ENCODE peak calls at places on chromosome 1, in eight cellular contexts. M, Y, D, L, H, C, P and O are unnamed samples.
A peak's percentile ranks its signal among the peaks of the same experiment; 100 is the strongest.

GRCh38 chr1:211677659-211678058 is 2.2 kb upstream of the NEK2 start:
- DNase-seq in H (no peak), M (no peak), P (no peak), Y (no peak), C (no peak), L (no peak), D (no peak), O (no peak)

GRCh38 chr1:67793562-67793961 is 39.7 kb downstream of the GNG12 start:
- DNase-seq in Y (no peak), M (no peak), L (no peak), P (no peak), D (no peak), H (no peak), C (no peak), O (no peak)

GRCh38 chr1:29393451-29393826 is 157.1 kb downstream of the PTPRU start:
- DNase-seq in L (no peak), H (no peak), C (no peak), D (no peak), P (no peak), Y (no peak), M (no peak), O (no peak)

GRCh38 chr1:212313616-212314015 is 28.4 kb downstream of the PPP2R5A start:
- DNase-seq in L (no peak), P (no peak), H (no peak), C (no peak), D (no peak), M (no peak), Y (no peak), O (no peak)

GRCh38 chr1:226643167-226643566 is 94.6 kb downstream of the STUM start:
- DNase-seq in P (peak; percentile 26), L (peak; percentile 52), M (peak; percentile 87), D (peak; percentile 39), C (no peak), H (no peak), Y (no peak), O (no peak)

GRCh38 chr1:17606826-17607440 is 67.4 kb downstream of the ARHGEF10L start:
- DNase-seq in D (peak; percentile 85), P (peak; percentile 68), H (no peak), C (peak; percentile 86), L (peak; percentile 19), Y (peak; percentile 74), M (no peak), O (no peak)

GRCh38 chr1:27301052-27301422 is 20.9 kb upstream of the TMEM222 start:
- DNase-seq in H (no peak), Y (no peak), M (no peak), C (no peak), P (no peak), D (no peak), L (no peak), O (no peak)

GRCh38 chr1:90434460-90434859 is 282.6 kb downstream of the BARHL2 start:
- DNase-seq in M (no peak), Y (peak; percentile 70), D (no peak), P (no peak), C (peak; percentile 51), H (no peak), L (no peak), O (no peak)

GRCh38 chr1:32334274-32334861 is 1.7 kb downstream of the MARCKSL1 start:
- DNase-seq in Y (peak; percentile 37), M (peak; percentile 80), P (no peak), D (no peak), C (no peak), H (no peak), L (no peak), O (no peak)

GRCh38 chr1:168365719-168366474 is 85.2 kb downstream of the TBX19 start:
- DNase-seq in L (no peak), M (no peak), P (no peak), D (no peak), C (peak; percentile 38), Y (no peak), H (no peak), O (no peak)

GRCh38 chr1:19454265-19455198 is 30.8 kb downstream of the CAPZB start:
- DNase-seq in Y (peak; percentile 25), P (no peak), H (no peak), M (no peak), D (peak; percentile 56), C (no peak), L (no peak), O (no peak)

GRCh38 chr1:24850353-24850905 is 79.6 kb downstream of the RUNX3 start:
- DNase-seq in M (no peak), Y (peak; percentile 44), L (no peak), D (no peak), H (no peak), C (no peak), P (no peak), O (no peak)

GRCh38 chr1:223833948-223834347 is 11.8 kb downstream of the TP53BP2 start:
- DNase-seq in M (no peak), C (no peak), P (no peak), D (no peak), H (no peak), Y (no peak), L (no peak), O (no peak)

GRCh38 chr1:229991104-229991513 is 75.9 kb upstream of the GALNT2 start:
- DNase-seq in H (no peak), Y (no peak), P (no peak), M (no peak), C (no peak), D (no peak), L (no peak), O (no peak)

DNA sequence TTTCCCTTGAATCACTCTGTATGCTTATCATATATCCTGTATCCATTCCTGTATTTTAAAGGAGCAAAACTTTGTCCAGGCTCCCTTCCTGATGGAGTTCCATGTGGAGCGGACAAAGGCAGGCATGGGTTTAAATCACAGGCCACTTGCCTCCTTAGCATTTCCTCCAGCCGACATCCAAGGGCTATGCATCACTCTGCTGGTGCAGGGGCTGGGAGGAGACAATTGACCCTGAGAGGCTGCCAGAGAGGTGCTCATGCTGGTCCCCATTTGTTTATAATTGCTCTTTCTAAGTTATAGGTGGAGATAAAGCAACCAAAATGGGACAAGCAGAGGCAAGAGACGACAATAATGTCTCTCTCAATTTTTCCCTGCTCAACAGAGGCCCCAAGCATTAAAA is 353.5 kb downstream of the ADGRL2 start:
- DNase-seq in D (no peak), Y (no peak), P (no peak), L (no peak), C (no peak), M (no peak), H (no peak), O (no peak)
- H3K9me3 ChIP-seq in D (no peaks in the 10 kb centered on the region), Y (no peaks in the 10 kb centered on the region), P (no peaks in the 10 kb centered on the region), L (no peaks in the 10 kb centered on the region), C (no peaks in the 10 kb centered on the region), M (no peaks in the 10 kb centered on the region), H (no peaks in the 10 kb centered on the region), O (no peaks in the 10 kb centered on the region)

GRCh38 chr1:4395676-4396075 is 258.7 kb upstream of the AJAP1 start:
- DNase-seq in D (no peak), P (no peak), C (no peak), L (no peak), H (no peak), Y (no peak), M (no peak), O (no peak)

GRCh38 chr1:4396571-4396970 is 257.8 kb upstream of the AJAP1 start:
- DNase-seq in C (peak; percentile 39), L (no peak), M (no peak), D (no peak), H (no peak), P (no peak), Y (no peak), O (no peak)

GRCh38 chr1:4394366-4394765 is 260.0 kb upstream of the AJAP1 start:
- DNase-seq in Y (no peak), H (no peak), L (no peak), P (no peak), C (no peak), D (no peak), M (no peak), O (no peak)

GRCh38 chr1:4397196-4397595 is 257.2 kb upstream of the AJAP1 start:
- DNase-seq in H (no peak), P (no peak), M (no peak), C (no peak), L (no peak), Y (peak; percentile 10), D (no peak), O (no peak)

DNA sequence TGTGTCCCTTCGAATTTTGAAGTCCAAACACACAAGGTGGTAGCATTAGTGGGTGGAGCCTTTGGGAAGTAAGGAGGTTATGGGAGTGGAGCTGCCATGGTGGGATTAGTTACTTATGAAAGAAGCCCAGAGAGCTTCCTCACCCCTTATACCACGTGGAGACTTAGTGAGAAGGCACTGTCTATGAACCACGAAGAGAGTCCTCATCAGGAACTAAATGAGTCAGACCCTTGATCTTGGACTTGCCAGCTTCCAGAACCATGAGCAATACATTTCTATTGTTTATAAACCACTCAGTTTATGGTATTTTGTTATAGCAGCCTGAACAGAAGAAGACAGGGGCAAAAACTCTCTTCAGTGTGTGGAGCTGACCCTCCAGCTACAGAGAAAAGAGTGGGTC is 259.3 kb upstream of the AJAP1 start:
- DNase-seq in H (no peak), M (no peak), L (no peak), C (no peak), D (no peak), Y (no peak), P (no peak), O (no peak)
- H3K9me3 ChIP-seq in H (no peaks in the 10 kb centered on the region), M (peaks cover 13% of the 10 kb centered on the region), L (peaks cover 5% of the 10 kb centered on the region), C (peaks cover 9% of the 10 kb centered on the region), D (no peaks in the 10 kb centered on the region), Y (peaks cover 17% of the 10 kb centered on the region), P (peaks cover 9% of the 10 kb centered on the region), O (no peaks in the 10 kb centered on the region)

GRCh38 chr1:2784854-2785630 is 16.5 kb downstream of the TTC34 start:
- DNase-seq in H (no peak), Y (no peak), L (peak; percentile 0), M (peak; percentile 47), P (no peak), C (no peak), D (no peak), O (no peak)
- H3K9me3 ChIP-seq in H (peaks cover 9% of the 10 kb centered on the region), Y (peaks cover 17% of the 10 kb centered on the region), L (peaks cover 23% of the 10 kb centered on the region), M (peaks cover 21% of the 10 kb centered on the region), P (peaks cover 19% of the 10 kb centered on the region), C (peaks cover 23% of the 10 kb centered on the region), D (no peaks in the 10 kb centered on the region), O (no peaks in the 10 kb centered on the region)

GRCh38 chr1:49102752-49103151 is 326.1 kb upstream of the BEND5 start:
- DNase-seq in P (no peak), D (no peak), C (no peak), L (no peak), Y (no peak), M (no peak), H (no peak), O (no peak)

GRCh38 chr1:49106438-49106837 is 329.7 kb upstream of the BEND5 start:
- DNase-seq in D (no peak), C (no peak), P (no peak), H (no peak), L (no peak), M (no peak), Y (no peak), O (no peak)

GRCh38 chr1:49098866-49099265 is 322.2 kb upstream of the BEND5 start:
- DNase-seq in D (no peak), H (no peak), L (no peak), Y (no peak), P (no peak), M (no peak), C (no peak), O (no peak)

DNA sequence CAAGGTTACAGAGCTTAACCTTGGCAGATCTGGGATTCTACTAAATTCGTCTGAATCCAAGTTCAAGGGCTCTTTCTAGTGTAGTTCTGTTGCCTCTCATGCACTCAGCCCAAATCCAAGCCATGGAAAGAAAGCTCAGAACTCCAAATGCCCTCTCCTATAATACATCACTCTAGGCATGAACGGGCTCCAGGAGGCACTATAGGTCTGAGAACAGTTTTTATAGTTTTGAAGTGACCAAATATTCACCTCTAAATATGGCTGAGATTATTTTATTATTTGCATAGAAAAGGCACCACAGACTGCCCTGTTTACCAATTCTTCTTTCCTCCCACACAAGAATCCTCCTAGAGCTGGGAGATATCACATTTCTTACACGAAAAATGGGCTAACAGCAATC is 327.9 kb upstream of the BEND5 start:
- DNase-seq in D (no peak), H (no peak), C (no peak), Y (peak; percentile 4), M (no peak), L (no peak), P (no peak), O (no peak)
- H3K9me3 ChIP-seq in D (no peaks in the 10 kb centered on the region), H (no peaks in the 10 kb centered on the region), C (peaks cover 8% of the 10 kb centered on the region), Y (no peaks in the 10 kb centered on the region), M (no peaks in the 10 kb centered on the region), L (no peaks in the 10 kb centered on the region), P (no peaks in the 10 kb centered on the region), O (no peaks in the 10 kb centered on the region)